ENCODE peak calls at places on chromosomes 13 and 19, in ten cellular contexts. X is erythroblast, Q is thyroid gland, I is heart left ventricle, S is testis, G is tibial nerve, O is right lobe of liver, A is ovary, W is adrenal gland, D is A549. E is an unnamed sample.

GRCh38 chr19:35030257-35031071 is at the start of gene SCN1B:
- DNase-seq in Q (peak), X (peak), D (peak), S (peak), G (no peak), I (peak), A (peak), O (no peak), W (peak), E (peak)

GRCh38 chr13:87954116-87954515 is 282.9 kb downstream of the SLITRK5 start:
- DNase-seq in A (no peak), W (no peak), G (no peak), O (no peak), Q (no peak), X (no peak), D (no peak), I (no peak), S (no peak), E (no peak)

GRCh38 chr13:113936166-113936565 is 37.7 kb downstream of the C13orf46 start:
- DNase-seq in S (no peak), Q (no peak), D (no peak), O (no peak), I (no peak), X (no peak), G (no peak), W (no peak), A (no peak), E (no peak)

GRCh38 chr19:31231181-31231580 is 118.1 kb downstream of the TSHZ3 start:
- DNase-seq in X (no peak), A (no peak), D (no peak), S (no peak), Q (no peak), O (no peak), I (no peak), W (no peak), G (no peak), E (no peak)

GRCh38 chr19:3375221-3376088 is 9.1 kb downstream of the NFIC start:
- DNase-seq in S (peak), D (no peak), G (peak), O (peak), W (peak), A (peak), Q (peak), I (peak), X (no peak), E (peak)

GRCh38 chr19:4694211-4694987 is 24.3 kb upstream of the MYDGF start:
- DNase-seq in Q (peak), D (peak), O (peak), S (no peak), A (no peak), W (peak), I (no peak), X (no peak), G (no peak), E (peak)

GRCh38 chr13:99383511-99383921 is 76.3 kb upstream of the GPR183 start:
- DNase-seq in Q (no peak), A (no peak), G (no peak), S (no peak), W (no peak), D (no peak), O (no peak), X (no peak), I (no peak), E (no peak)

GRCh38 chr19:23917856-23918255 is 3.2 kb downstream of the ZNF726 start:
- DNase-seq in X (no peak), W (no peak), S (no peak), Q (peak), A (no peak), G (no peak), I (no peak), O (no peak), D (no peak), E (no peak)

GRCh38 chr13:110683203-110683883 is 22.6 kb downstream of the CARS2 start:
- DNase-seq in A (no peak), O (no peak), X (peak), I (no peak), W (no peak), Q (no peak), S (peak), D (peak), G (no peak), E (no peak)

GRCh38 chr13:41966671-41967070 is 5.8 kb upstream of the VWA8 start:
- DNase-seq in G (no peak), Q (no peak), W (no peak), X (no peak), I (no peak), D (no peak), S (no peak), A (no peak), O (no peak), E (no peak)

GRCh38 chr13:94999871-95000270 is 287.5 kb upstream of the SOX21 start:
- DNase-seq in S (no peak), G (no peak), I (no peak), Q (no peak), O (no peak), W (no peak), X (no peak), A (no peak), D (no peak), E (no peak)

GRCh38 chr19:38720559-38721236 is 23.6 kb downstream of the CAPN12 start:
- DNase-seq in D (no peak), X (no peak), S (no peak), Q (no peak), I (no peak), O (no peak), A (no peak), G (no peak), W (no peak), E (no peak)

GRCh38 chr19:13093407-13094284 is 9.0 kb downstream of the LYL1 start:
- DNase-seq in O (peak), G (peak), X (peak), W (peak), I (peak), S (peak), A (peak), Q (peak), D (peak), E (peak)

DNA sequence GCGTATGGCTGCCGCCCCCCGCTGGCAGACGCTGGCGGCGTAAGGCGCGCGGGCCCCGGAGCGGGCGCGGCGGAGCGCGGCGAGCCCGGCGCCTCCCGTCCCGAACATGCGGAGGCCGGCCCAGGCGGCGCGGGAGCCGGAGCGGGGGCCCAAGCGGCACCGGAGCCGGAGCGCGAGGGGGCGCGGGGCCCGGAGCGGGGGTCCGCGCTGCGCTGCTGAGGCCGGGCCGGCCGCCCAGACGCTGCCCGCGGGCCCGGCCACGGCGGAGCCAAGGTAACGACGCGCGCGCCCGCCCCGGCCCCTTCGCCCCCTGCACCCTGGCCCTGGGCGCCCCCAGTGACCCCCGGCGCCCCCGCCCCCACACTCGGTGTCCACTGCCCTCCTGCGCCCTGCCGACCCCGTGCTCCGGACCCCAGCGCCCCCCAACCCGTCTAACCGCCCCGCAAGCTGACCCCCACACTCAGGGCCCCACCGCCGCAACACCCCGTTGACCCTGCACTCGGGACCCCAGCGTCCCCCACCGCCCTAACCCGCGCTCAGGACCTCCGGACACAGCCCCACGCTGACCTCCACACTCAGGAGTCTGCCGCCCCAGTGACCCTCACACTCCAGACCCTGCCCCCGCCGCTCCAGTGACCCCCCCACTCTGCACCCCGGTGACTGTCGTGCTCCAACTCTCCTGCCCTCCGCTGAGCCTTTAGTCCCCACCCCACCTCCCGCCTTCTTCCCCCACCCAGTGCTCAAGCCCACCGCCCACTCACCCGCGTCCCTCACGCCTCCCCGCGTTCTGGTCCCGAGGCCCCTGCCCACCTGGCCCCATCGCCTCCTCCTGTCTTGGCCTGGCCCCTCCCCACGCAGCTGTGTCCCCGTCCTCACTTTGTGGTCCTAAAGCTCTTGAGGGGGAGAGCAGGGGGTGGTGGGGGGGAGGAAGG is at the start of gene CSNK1G2:
- DNase-seq in D (no peak), X (peak), A (peak), S (no peak), G (no peak), W (peak), I (no peak), Q (peak), O (no peak), E (no peak)
- TF ChIP-seq POLR2A in D (peak), X (no peak), A (no peak), S (no peak), G (peak), W (peak), I (no peak), Q (no peak), O (no peak), E (peak)

DNA sequence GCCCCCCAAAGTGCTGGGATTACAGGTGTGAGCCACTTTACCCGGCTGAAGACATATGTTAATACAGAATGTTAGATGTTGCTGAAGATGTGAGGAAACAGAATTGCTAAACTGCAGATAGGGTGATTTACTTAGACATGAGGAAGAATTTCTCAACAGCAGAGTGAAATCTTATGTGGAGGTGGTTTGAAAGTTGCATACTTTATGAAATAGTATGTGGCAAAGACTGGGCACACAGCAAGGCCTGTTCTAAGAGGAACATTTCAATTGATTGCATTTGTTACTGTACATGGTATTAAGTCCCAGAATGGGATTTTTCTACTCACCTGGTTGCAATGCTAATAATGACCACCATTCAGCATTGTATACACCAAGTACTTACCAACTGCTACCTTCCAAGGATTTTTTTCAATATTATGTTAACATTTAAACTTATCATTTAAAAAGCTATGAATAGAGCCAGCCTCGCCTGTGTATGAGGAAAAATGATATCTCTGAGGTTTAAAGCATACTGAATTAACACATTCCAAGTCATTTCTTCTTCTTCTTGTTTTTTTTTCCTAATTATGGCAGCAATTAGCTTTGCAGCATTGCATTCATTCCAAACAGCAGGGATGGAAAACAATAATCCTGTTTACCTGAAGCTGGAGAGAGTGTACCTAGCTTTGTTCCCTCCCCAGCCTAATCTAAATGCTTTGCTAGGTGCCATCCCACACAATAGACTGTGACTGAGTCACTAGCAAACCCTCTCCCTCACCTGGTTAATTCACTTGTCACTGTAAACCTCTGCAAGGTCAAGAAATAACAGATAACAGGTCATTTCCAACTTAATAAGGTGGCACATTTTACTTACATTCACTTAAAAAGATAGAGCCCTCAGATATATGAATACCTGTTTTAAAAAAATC is 19.4 kb upstream of the KLF5 start:
- DNase-seq in O (no peak), A (no peak), X (no peak), G (no peak), S (no peak), Q (no peak), I (no peak), W (no peak), D (no peak), E (no peak)
- TF ChIP-seq POLR2A in O (no peak), A (no peak), X (no peak), G (no peak), S (no peak), Q (no peak), I (no peak), W (no peak), D (no peak), E (no peak)

DNA sequence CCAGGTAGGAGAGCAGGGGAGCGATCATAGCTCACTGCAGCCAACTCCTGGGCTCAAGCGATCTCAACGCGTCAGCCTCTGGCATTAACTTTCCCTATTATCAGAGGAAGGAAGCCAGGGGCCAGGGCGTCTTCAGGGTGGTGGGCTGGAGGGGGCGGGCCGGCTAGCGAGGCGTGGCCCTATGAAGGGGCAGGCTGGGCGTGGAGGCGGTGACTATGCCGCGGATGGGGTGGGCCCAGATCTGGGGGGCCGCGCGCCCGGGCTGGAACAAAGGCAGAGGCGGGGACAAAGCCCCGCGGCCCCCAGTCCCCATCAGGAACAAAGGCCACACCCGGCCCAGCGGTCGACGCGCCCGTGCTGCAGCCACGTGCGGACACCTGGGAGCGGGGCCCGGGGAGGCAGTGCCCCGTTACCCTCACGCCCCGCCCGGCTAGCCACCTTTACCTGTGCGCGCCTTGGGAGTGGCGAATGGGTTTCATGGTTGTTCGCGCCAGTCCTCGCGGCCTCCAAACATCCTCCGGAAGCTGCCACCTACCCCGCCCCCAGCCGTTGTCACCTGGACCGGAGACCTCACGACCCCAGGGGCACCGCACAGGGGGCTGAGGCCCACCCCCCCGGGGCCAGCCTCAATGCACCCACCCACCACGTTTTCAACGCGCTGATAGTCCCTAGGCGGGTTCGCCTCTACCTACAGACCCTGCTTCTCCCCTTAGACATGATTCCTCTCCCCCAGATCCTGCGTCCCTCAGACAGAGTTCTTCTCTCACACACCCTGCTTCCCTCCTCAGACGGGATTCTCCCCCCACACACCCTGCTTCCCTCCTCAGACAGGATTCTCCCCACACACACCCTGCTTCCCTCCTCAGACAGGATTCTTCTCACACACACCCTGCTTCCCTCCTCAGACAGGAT is 5.4 kb upstream of the TRIM28 start:
- DNase-seq in G (no peak), X (peak), Q (peak), I (no peak), D (no peak), A (no peak), W (no peak), O (no peak), S (no peak), E (no peak)
- TF ChIP-seq POLR2A in G (no peak), X (no peak), Q (no peak), I (no peak), D (no peak), A (no peak), W (no peak), O (no peak), S (no peak), E (no peak)

DNA sequence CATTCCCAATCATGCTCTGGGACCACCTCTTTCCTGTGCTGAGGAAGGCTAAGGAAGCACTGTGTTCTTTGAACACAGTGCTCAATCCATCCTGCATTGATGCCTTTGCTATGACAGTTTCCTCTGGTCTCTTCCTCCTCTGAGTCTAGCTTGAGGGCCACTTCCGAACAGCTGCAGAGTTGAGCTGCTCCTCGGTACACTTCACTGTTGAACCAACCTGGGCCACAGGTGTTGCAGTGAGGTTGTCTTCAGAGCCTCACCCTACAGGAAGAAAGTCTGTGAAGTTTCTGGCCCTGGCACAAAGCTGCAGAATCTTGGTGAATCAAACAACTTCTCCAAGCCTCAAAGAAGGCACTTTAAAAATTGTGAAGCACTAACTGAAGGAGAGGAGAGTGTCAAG is 393.9 kb downstream of the KCNRG start:
- DNase-seq in X (no peak), D (no peak), O (no peak), Q (no peak), A (no peak), W (no peak), S (no peak), I (no peak), G (no peak), E (no peak)
- TF ChIP-seq POLR2A in X (no peak), D (no peak), O (no peak), Q (no peak), A (no peak), W (no peak), S (no peak), I (no peak), G (no peak), E (no peak)

GRCh38 chr13:51821666-51822065 is 17.7 kb upstream of the DHRS12 start:
- DNase-seq in O (no peak), D (no peak), Q (no peak), G (no peak), X (no peak), I (no peak), S (no peak), A (no peak), W (no peak), E (no peak)
- TF ChIP-seq POLR2A in O (no peak), D (no peak), Q (no peak), G (no peak), X (no peak), I (no peak), S (no peak), A (no peak), W (no peak), E (no peak)

DNA sequence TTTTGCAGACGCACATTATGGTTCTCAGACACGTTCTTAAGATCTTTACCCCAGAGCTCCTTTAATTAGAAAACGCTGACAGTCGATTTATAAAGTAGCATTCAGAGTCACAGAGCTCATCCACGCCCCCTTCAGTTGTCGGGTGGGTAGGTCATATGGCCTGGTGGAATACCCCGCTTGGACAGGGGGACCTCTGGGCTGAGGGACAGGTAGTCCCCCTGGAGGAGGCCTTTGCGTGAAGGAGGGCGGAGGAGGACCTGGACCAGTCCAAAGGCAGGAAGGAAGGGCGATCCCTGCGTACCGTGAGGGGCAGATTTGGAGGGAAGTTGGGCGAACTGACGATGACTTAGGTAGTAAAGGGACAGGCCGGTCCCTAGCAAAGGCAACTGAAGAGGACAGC is 20.5 kb downstream of the VASP start:
- DNase-seq in I (no peak), Q (no peak), O (no peak), A (no peak), G (no peak), X (no peak), S (no peak), D (no peak), W (no peak), E (no peak)
- TF ChIP-seq POLR2A in I (no peak), Q (no peak), O (no peak), A (no peak), G (no peak), X (no peak), S (no peak), D (no peak), W (no peak), E (no peak)

E was measured in H54.